ENCODE peak calls at places on chromosomes 16 and 17, in eight cellular contexts. E is dermis microvascular lymphatic vessel endothelial cell; X is heart left ventricle; V is adipocyte; P is naive thymus-derived CD8-positive, alpha-beta T cell; H is ureter; Y is SJCRH30; G is cardiac muscle cell. B is an unnamed sample.

GRCh38 chr17:81254955-81255717 is 16.0 kb downstream of the NDUFAF8 start:
- DNase-seq in Y (peak), G (peak), E (peak), V (peak), P (no peak), X (peak), H (peak), B (peak)

GRCh38 chr17:1999557-2000251 is 25.4 kb downstream of the RTN4RL1 start:
- DNase-seq in V (peak), H (peak), E (peak), Y (peak), P (no peak), G (peak), X (peak), B (peak)

GRCh38 chr17:62712011-62712615 is 84.6 kb downstream of the MRC2 start:
- DNase-seq in X (no peak), G (no peak), E (no peak), H (no peak), P (no peak), V (no peak), Y (no peak), B (no peak)

GRCh38 chr17:40341808-40342574 is 22.5 kb downstream of the GJD3 start:
- DNase-seq in G (peak), P (no peak), H (peak), Y (peak), E (peak), V (peak), X (peak), B (peak)

GRCh38 chr16:67537270-67537635 is 8.6 kb downstream of the RIPOR1 start:
- DNase-seq in Y (no peak), H (peak), X (peak), P (peak), E (peak), V (peak), G (peak), B (peak)

GRCh38 chr16:11796227-11797165 is 562 bp downstream of the ZC3H7A start:
- DNase-seq in H (peak), Y (peak), X (peak), G (peak), V (peak), P (peak), E (peak), B (peak)

GRCh38 chr16:11160676-11161115 is 95.3 kb downstream of the SOCS1 start:
- DNase-seq in X (no peak), P (no peak), E (no peak), G (no peak), V (no peak), Y (no peak), H (no peak), B (no peak)

GRCh38 chr17:55463600-55463999 is 42.0 kb upstream of the MMD start:
- DNase-seq in V (no peak), G (no peak), Y (no peak), E (no peak), X (no peak), H (no peak), P (no peak), B (no peak)

GRCh38 chr17:77771145-77771544 is 187.4 kb upstream of the TNRC6C start:
- DNase-seq in V (no peak), Y (no peak), E (no peak), H (no peak), G (no peak), P (no peak), X (no peak), B (no peak)

GRCh38 chr17:77495575-77495974 is 354.8 kb downstream of the SEC14L1 start:
- DNase-seq in X (no peak), H (no peak), P (no peak), G (no peak), E (no peak), Y (no peak), V (no peak), B (no peak)

GRCh38 chr16:49019081-49019633 is 262.5 kb downstream of the CBLN1 start:
- DNase-seq in P (no peak), H (no peak), X (no peak), G (no peak), E (no peak), V (no peak), Y (peak), B (no peak)

GRCh38 chr16:88504489-88505404 is 51.7 kb downstream of the ZFPM1 start:
- DNase-seq in E (no peak), G (no peak), Y (peak), V (no peak), X (no peak), P (no peak), H (no peak), B (no peak)

GRCh38 chr17:12734852-12735430 is 54.4 kb upstream of the ARHGAP44 start:
- DNase-seq in P (no peak), V (no peak), H (peak), Y (no peak), G (peak), X (peak), E (no peak), B (no peak)

GRCh38 chr17:68707032-68707431 is 105.9 kb upstream of the FAM20A start:
- DNase-seq in Y (peak), V (peak), P (no peak), G (peak), H (no peak), E (no peak), X (no peak), B (peak)

GRCh38 chr17:39016193-39017153 is 49.3 kb upstream of the FBXO47 start:
- DNase-seq in G (peak), P (no peak), X (no peak), E (no peak), V (no peak), H (no peak), Y (peak), B (no peak)

GRCh38 chr16:2239231-2239675 is 3.0 kb downstream of the DNASE1L2 start:
- DNase-seq in Y (no peak), V (no peak), X (no peak), H (no peak), P (no peak), G (no peak), E (no peak), B (no peak)

GRCh38 chr16:4157376-4157825 is 41.2 kb upstream of the ADCY9 start:
- DNase-seq in Y (no peak), V (no peak), E (no peak), G (no peak), X (no peak), P (no peak), H (no peak), B (no peak)

GRCh38 chr17:17729620-17730249 is 48.5 kb downstream of the RAI1 start:
- DNase-seq in H (no peak), Y (peak), P (no peak), X (no peak), E (peak), V (no peak), G (no peak), B (no peak)

GRCh38 chr17:42530952-42531454 is 5.0 kb upstream of the NAGLU start:
- DNase-seq in E (no peak), X (peak), V (no peak), P (no peak), Y (no peak), G (no peak), H (no peak), B (no peak)

GRCh38 chr17:77763575-77763974 is 194.9 kb upstream of the TNRC6C start:
- DNase-seq in E (no peak), G (no peak), H (no peak), X (no peak), P (no peak), Y (no peak), V (no peak), B (no peak)

GRCh38 chr17:35345926-35346771 is 27.3 kb downstream of the SLFN11 start:
- DNase-seq in E (peak), G (peak), P (peak), Y (peak), H (peak), X (peak), V (peak), B (peak)

GRCh38 chr17:14298221-14298994 is 2.5 kb upstream of the HS3ST3B1 start:
- DNase-seq in V (no peak), P (no peak), E (no peak), X (no peak), G (peak), H (no peak), Y (no peak), B (no peak)

B was measured in GM03348.